ENCODE peak calls at places on chromosome 10, in five cellular contexts. One of them, this sample, is unnamed.

GRCh38 chr10:77921395-77921794 is 5.2 kb downstream of the DLG5 start:
- DNase-seq in germinal center: no peak
- DNase-seq in NCI-H146: no peak
- DNase-seq in NAMALWA: no peak
- DNase-seq in M059J: no peak
- DNase-seq in this sample: no peak

GRCh38 chr10:71242621-71243009 is 30.2 kb downstream of the UNC5B start:
- DNase-seq in germinal center: no peak
- DNase-seq in NCI-H146: no peak
- DNase-seq in NAMALWA: no peak
- DNase-seq in M059J: no peak
- DNase-seq in this sample: no peak

GRCh38 chr10:122478971-122479370 is 17.6 kb downstream of the HTRA1 start:
- DNase-seq in germinal center: no peak
- DNase-seq in NCI-H146: no peak
- DNase-seq in NAMALWA: no peak
- DNase-seq in M059J: no peak
- DNase-seq in this sample: no peak

GRCh38 chr10:63346015-63346441 is 119.7 kb downstream of the JMJD1C start:
- DNase-seq in germinal center: no peak
- DNase-seq in NCI-H146: no peak
- DNase-seq in NAMALWA: no peak
- DNase-seq in M059J: peak
- DNase-seq in this sample: peak

GRCh38 chr10:123073187-123073586 is 62.6 kb upstream of the HMX3 start:
- DNase-seq in germinal center: no peak
- DNase-seq in NCI-H146: no peak
- DNase-seq in NAMALWA: no peak
- DNase-seq in M059J: no peak
- DNase-seq in this sample: no peak

GRCh38 chr10:4354382-4354812 is 471.6 kb upstream of the AKR1E2 start:
- DNase-seq in germinal center: no peak
- DNase-seq in NCI-H146: no peak
- DNase-seq in NAMALWA: no peak
- DNase-seq in M059J: peak
- DNase-seq in this sample: no peak

GRCh38 chr10:132685121-132685891 is 100.6 kb downstream of the NKX6-2 start:
- DNase-seq in germinal center: no peak
- DNase-seq in NCI-H146: no peak
- DNase-seq in NAMALWA: peak
- DNase-seq in M059J: peak
- DNase-seq in this sample: peak

GRCh38 chr10:48522011-48522765 is 82.7 kb downstream of the ARHGAP22 start:
- DNase-seq in germinal center: no peak
- DNase-seq in NCI-H146: no peak
- DNase-seq in NAMALWA: no peak
- DNase-seq in M059J: peak
- DNase-seq in this sample: no peak

GRCh38 chr10:1048349-1048731 is 579 bp downstream of the IDI1 start:
- DNase-seq in germinal center: no peak
- DNase-seq in NCI-H146: no peak
- DNase-seq in NAMALWA: no peak
- DNase-seq in M059J: no peak
- DNase-seq in this sample: no peak

GRCh38 chr10:14623931-14624330 is 150.8 kb downstream of the FAM107B start:
- DNase-seq in germinal center: no peak
- DNase-seq in NCI-H146: peak
- DNase-seq in NAMALWA: no peak
- DNase-seq in M059J: no peak
- DNase-seq in this sample: no peak

GRCh38 chr10:35416628-35417625 is 80.6 kb downstream of the CCNY start:
- DNase-seq in germinal center: no peak
- DNase-seq in NCI-H146: peak
- DNase-seq in NAMALWA: peak
- DNase-seq in M059J: no peak
- DNase-seq in this sample: no peak

GRCh38 chr10:3652886-3653285 is 132.1 kb downstream of the KLF6 start:
- DNase-seq in germinal center: no peak
- DNase-seq in NCI-H146: no peak
- DNase-seq in NAMALWA: no peak
- DNase-seq in M059J: no peak
- DNase-seq in this sample: no peak

GRCh38 chr10:79380125-79380917 is 33.1 kb downstream of the PPIF start:
- DNase-seq in germinal center: no peak
- DNase-seq in NCI-H146: no peak
- DNase-seq in NAMALWA: no peak
- DNase-seq in M059J: peak
- DNase-seq in this sample: no peak

GRCh38 chr10:988667-989545 is 672 bp downstream of the GTPBP4 start:
- DNase-seq in germinal center: peak
- DNase-seq in NCI-H146: no peak
- DNase-seq in NAMALWA: no peak
- DNase-seq in M059J: peak
- DNase-seq in this sample: no peak

GRCh38 chr10:48307584-48307983 is 1.1 kb downstream of the MAPK8 start:
- DNase-seq in germinal center: no peak
- DNase-seq in NCI-H146: no peak
- DNase-seq in NAMALWA: no peak
- DNase-seq in M059J: no peak
- DNase-seq in this sample: no peak

GRCh38 chr10:15744217-15744865 is 24.6 kb upstream of the ITGA8 start:
- DNase-seq in germinal center: peak
- DNase-seq in NCI-H146: peak
- DNase-seq in NAMALWA: peak
- DNase-seq in M059J: peak
- DNase-seq in this sample: peak

GRCh38 chr10:128367807-128368206 is 241.6 kb upstream of the MKI67 start:
- DNase-seq in germinal center: no peak
- DNase-seq in NCI-H146: no peak
- DNase-seq in NAMALWA: no peak
- DNase-seq in M059J: no peak
- DNase-seq in this sample: no peak

GRCh38 chr10:29714096-29714874 is 79.5 kb upstream of the SVIL start:
- DNase-seq in germinal center: no peak
- DNase-seq in NCI-H146: no peak
- DNase-seq in NAMALWA: no peak
- DNase-seq in M059J: peak
- DNase-seq in this sample: no peak

GRCh38 chr10:49761789-49762565 is at the start of gene OGDHL:
- DNase-seq in germinal center: peak
- DNase-seq in NCI-H146: peak
- DNase-seq in NAMALWA: no peak
- DNase-seq in M059J: peak
- DNase-seq in this sample: peak

GRCh38 chr10:123007558-123008378 is 827 bp downstream of the IKZF5 start:
- DNase-seq in germinal center: peak
- DNase-seq in NCI-H146: peak
- DNase-seq in NAMALWA: peak
- DNase-seq in M059J: peak
- DNase-seq in this sample: peak

GRCh38 chr10:30863516-30864210 is 168.0 kb downstream of the ZNF438 start:
- DNase-seq in germinal center: no peak
- DNase-seq in NCI-H146: no peak
- DNase-seq in NAMALWA: no peak
- DNase-seq in M059J: peak
- DNase-seq in this sample: peak

GRCh38 chr10:6491841-6492609 is 88.1 kb downstream of the PRKCQ start:
- DNase-seq in germinal center: no peak
- DNase-seq in NCI-H146: no peak
- DNase-seq in NAMALWA: no peak
- DNase-seq in M059J: no peak
- DNase-seq in this sample: no peak

This sample was measured in NB4.